ENCODE peak calls at places on chromosomes 7 and 10, in six cellular contexts. Y, T, L, A, N and G are unnamed samples.
A peak's percentile ranks its signal among the peaks of the same experiment; 100 is the strongest.

GRCh38 chr10:73095479-73096021 is 1.1 kb downstream of the P4HA1 start:
- DNase-seq in Y (peak; percentile 81), T (peak; percentile 32), L (peak; percentile 49), A (no peak), N (no peak), G (peak; percentile 20)

GRCh38 chr10:101367569-101368453 is 13.8 kb downstream of the BTRC start:
- DNase-seq in Y (peak; percentile 52), T (peak; percentile 5), L (peak; percentile 11), A (peak; percentile 27), N (no peak), G (no peak)

GRCh38 chr7:110762514-110762913 is 328.4 kb upstream of the LRRN3 start:
- DNase-seq in Y (peak; percentile 25), T (no peak), L (no peak), A (no peak), N (no peak), G (no peak)

GRCh38 chr7:5631185-5631584 is 150.3 kb downstream of the RNF216 start:
- DNase-seq in Y (no peak), T (no peak), L (no peak), A (no peak), N (no peak), G (no peak)

GRCh38 chr10:119677904-119678755 is 26.9 kb downstream of the BAG3 start:
- DNase-seq in Y (no peak), T (no peak), L (no peak), A (no peak), N (no peak), G (no peak)

GRCh38 chr10:75894761-75895160 is 463.3 kb downstream of the LRMDA start:
- DNase-seq in Y (no peak), T (no peak), L (no peak), A (no peak), N (no peak), G (no peak)

GRCh38 chr7:1223196-1224092 is 9.2 kb upstream of the UNCX start:
- DNase-seq in Y (no peak), T (no peak), L (no peak), A (no peak), N (no peak), G (no peak)

GRCh38 chr10:79111427-79111826 is 42.7 kb downstream of the ZMIZ1 start:
- DNase-seq in Y (peak; percentile 76), T (no peak), L (no peak), A (no peak), N (no peak), G (no peak)

GRCh38 chr7:105760549-105761447 is 115.6 kb downstream of the ATXN7L1 start:
- DNase-seq in Y (no peak), T (no peak), L (no peak), A (no peak), N (no peak), G (no peak)

GRCh38 chr7:88801046-88801445 is 5.5 kb upstream of the TEX47 start:
- DNase-seq in Y (no peak), T (no peak), L (no peak), A (no peak), N (no peak), G (no peak)

GRCh38 chr10:116274141-116274861 is 1.3 kb upstream of the GFRA1 start:
- DNase-seq in Y (peak; percentile 24), T (no peak), L (peak; percentile 2), A (no peak), N (no peak), G (peak; percentile 55)

GRCh38 chr10:75404023-75404334 is 2.4 kb upstream of the ZNF503 start:
- DNase-seq in Y (no peak), T (no peak), L (no peak), A (no peak), N (no peak), G (no peak)

GRCh38 chr7:41217306-41217705 is 485.6 kb downstream of the INHBA start:
- DNase-seq in Y (peak; percentile 12), T (no peak), L (no peak), A (no peak), N (no peak), G (no peak)

GRCh38 chr10:69728335-69728861 is 73.3 kb upstream of the COL13A1 start:
- DNase-seq in Y (peak; percentile 76), T (no peak), L (no peak), A (no peak), N (no peak), G (no peak)

GRCh38 chr7:154690411-154690810 is 312.5 kb downstream of the PAXIP1 start:
- DNase-seq in Y (no peak), T (no peak), L (no peak), A (no peak), N (no peak), G (no peak)

GRCh38 chr7:150943453-150943814 is 34.7 kb downstream of the KCNH2 start:
- DNase-seq in Y (no peak), T (no peak), L (no peak), A (no peak), N (no peak), G (no peak)

GRCh38 chr10:88318803-88319202 is 264.3 kb downstream of the RNLS start:
- DNase-seq in Y (no peak), T (no peak), L (peak; percentile 10), A (no peak), N (peak; percentile 4), G (no peak)

GRCh38 chr7:115638853-115639252 is 391.7 kb downstream of the TFEC start:
- DNase-seq in Y (no peak), T (no peak), L (no peak), A (no peak), N (no peak), G (no peak)

GRCh38 chr10:30467939-30468338 is 34.0 kb downstream of the MAP3K8 start:
- DNase-seq in Y (no peak), T (no peak), L (no peak), A (no peak), N (peak; percentile 45), G (no peak)

GRCh38 chr7:17460665-17461064 is 162.2 kb downstream of the AHR start:
- DNase-seq in Y (no peak), T (no peak), L (no peak), A (no peak), N (no peak), G (no peak)

GRCh38 chr10:102040305-102040704 is 15.7 kb downstream of the ARMH3 start:
- DNase-seq in Y (no peak), T (no peak), L (no peak), A (no peak), N (no peak), G (no peak)

GRCh38 chr7:20275637-20276036 is 55.1 kb upstream of the ITGB8 start:
- DNase-seq in Y (no peak), T (no peak), L (no peak), A (no peak), N (no peak), G (no peak)

GRCh38 chr7:111098011-111098925 is 7.3 kb downstream of the LRRN3 start:
- DNase-seq in Y (peak; percentile 64), T (peak; percentile 62), L (peak; percentile 64), A (no peak), N (no peak), G (no peak)

GRCh38 chr7:120873367-120873766 is 15.4 kb upstream of the TSPAN12 start:
- DNase-seq in Y (peak; percentile 2), T (no peak), L (no peak), A (no peak), N (no peak), G (no peak)

GRCh38 chr10:48606530-48607355 is 1.9 kb upstream of the ARHGAP22 start:
- DNase-seq in Y (peak; percentile 92), T (no peak), L (no peak), A (peak; percentile 93), N (peak; percentile 21), G (no peak)

GRCh38 chr7:44191171-44191570 is 1.9 kb upstream of the GCK start:
- DNase-seq in Y (no peak), T (no peak), L (no peak), A (no peak), N (no peak), G (no peak)

GRCh38 chr7:43953071-43953470 is 26.8 kb downstream of the UBE2D4 start:
- DNase-seq in Y (no peak), T (no peak), L (no peak), A (no peak), N (no peak), G (no peak)

GRCh38 chr10:42975558-42976352 is 101.1 kb upstream of the RET start:
- DNase-seq in Y (no peak), T (no peak), L (peak; percentile 2), A (no peak), N (no peak), G (peak; percentile 15)

GRCh38 chr7:30734497-30734896 is 17.4 kb upstream of the INMT start:
- DNase-seq in Y (no peak), T (no peak), L (no peak), A (no peak), N (no peak), G (no peak)

GRCh38 chr7:118057404-118057803 is 126.6 kb upstream of the LSM8 start:
- DNase-seq in Y (peak; percentile 16), T (peak; percentile 1), L (no peak), A (peak; percentile 5), N (no peak), G (no peak)

GRCh38 chr7:107463139-107464078 is 6.4 kb upstream of the GPR22 start:
- DNase-seq in Y (peak; percentile 74), T (peak; percentile 37), L (peak; percentile 39), A (peak; percentile 36), N (peak; percentile 34), G (peak; percentile 12)